ENCODE peak calls at places on chromosomes 7 and 10, in six cellular contexts. A is IMR-90; L is psoas muscle; Q is CD8-positive, alpha-beta T cell; C is colonic mucosa; H is thyroid gland. Y is an unnamed sample. For H3K27me3, the result is how much of the 10 kb centered on the place peaks cover.

GRCh38 chr7:32536016-32536415 is 40.7 kb downstream of the AVL9 start:
- DNase-seq in A (no peak), L (no peak), Q (no peak), C (no peak), H (no peak), Y (no peak)

GRCh38 chr7:21898265-21898930 is 47.3 kb downstream of the CDCA7L start:
- DNase-seq in A (no peak), L (no peak), Q (peak), C (no peak), H (no peak), Y (no peak)

GRCh38 chr7:117092801-117093200 is 139.5 kb downstream of the ST7 start:
- DNase-seq in A (peak), L (no peak), Q (no peak), C (no peak), H (no peak), Y (no peak)

GRCh38 chr7:139602143-139602722 is 78.7 kb downstream of the CLEC2L start:
- DNase-seq in A (peak), L (no peak), Q (no peak), C (no peak), H (no peak), Y (no peak)

GRCh38 chr7:144908943-144909556 is 73.2 kb upstream of the TPK1 start:
- DNase-seq in A (no peak), L (no peak), Q (no peak), C (no peak), H (peak), Y (no peak)

GRCh38 chr7:143049380-143049779 is 2.8 kb upstream of the OR6V1 start:
- DNase-seq in A (no peak), L (no peak), Q (no peak), C (no peak), H (no peak), Y (no peak)

GRCh38 chr10:48506147-48506917 is 98.5 kb downstream of the ARHGAP22 start:
- DNase-seq in A (peak), L (no peak), Q (no peak), C (peak), H (peak), Y (no peak)

GRCh38 chr7:42253316-42253715 is 16.3 kb upstream of the GLI3 start:
- DNase-seq in A (peak), L (no peak), Q (no peak), C (no peak), H (no peak), Y (no peak)

GRCh38 chr7:116258734-116259133 is 48.4 kb downstream of the TES start:
- DNase-seq in A (peak), L (no peak), Q (no peak), C (peak), H (no peak), Y (no peak)

GRCh38 chr7:81810448-81811155 is 40.8 kb upstream of the HGF start:
- DNase-seq in A (no peak), L (no peak), Q (no peak), C (no peak), H (no peak), Y (no peak)

GRCh38 chr10:116278832-116279231 is 5.8 kb upstream of the GFRA1 start:
- DNase-seq in A (peak), L (no peak), Q (no peak), C (no peak), H (no peak), Y (no peak)

GRCh38 chr7:93115796-93116195 is 2.0 kb downstream of the SAMD9 start:
- DNase-seq in A (peak), L (no peak), Q (no peak), C (no peak), H (no peak), Y (no peak)

GRCh38 chr7:36216063-36216684 is 63.1 kb downstream of the EEPD1 start:
- DNase-seq in A (peak), L (peak), Q (no peak), C (no peak), H (peak), Y (no peak)

GRCh38 chr7:157703534-157704195 is 366.9 kb downstream of the DNAJB6 start:
- DNase-seq in A (no peak), L (no peak), Q (no peak), C (no peak), H (no peak), Y (no peak)

GRCh38 chr7:29754874-29755490 is 51.3 kb upstream of the WIPF3 start:
- DNase-seq in A (no peak), L (no peak), Q (no peak), C (no peak), H (no peak), Y (no peak)

GRCh38 chr10:116324951-116325635 is 845 bp downstream of the CCDC172 start:
- DNase-seq in A (no peak), L (no peak), Q (no peak), C (no peak), H (no peak), Y (no peak)

GRCh38 chr10:21060626-21061025 is 163.5 kb upstream of the NEBL start:
- DNase-seq in A (no peak), L (no peak), Q (no peak), C (no peak), H (no peak), Y (no peak)

GRCh38 chr7:67618569-67619543 is 622.2 kb downstream of the TYW1 start:
- DNase-seq in A (no peak), L (no peak), Q (no peak), C (no peak), H (no peak), Y (no peak)

GRCh38 chr7:95859434-95859833 is 87.1 kb downstream of the DYNC1I1 start:
- DNase-seq in A (peak), L (no peak), Q (no peak), C (no peak), H (no peak), Y (no peak)

GRCh38 chr10:22420787-22421517 is 75.7 kb downstream of the SPAG6 start:
- DNase-seq in A (peak), L (no peak), Q (no peak), C (no peak), H (no peak), Y (no peak)

GRCh38 chr7:518630-519428 is 817 bp downstream of the PDGFA start:
- DNase-seq in A (peak), L (peak), Q (no peak), C (peak), H (peak), Y (peak)

GRCh38 chr10:129860396-129860795 is 103.7 kb downstream of the EBF3 start:
- DNase-seq in A (no peak), L (no peak), Q (no peak), C (no peak), H (no peak), Y (no peak)

GRCh38 chr10:77159538-77160110 is 478.0 kb downstream of the KCNMA1 start:
- DNase-seq in A (peak), L (no peak), Q (no peak), C (no peak), H (no peak), Y (no peak)

GRCh38 chr10:26380815-26381214 is 57.3 kb upstream of the APBB1IP start:
- DNase-seq in A (no peak), L (no peak), Q (no peak), C (no peak), H (no peak), Y (no peak)

GRCh38 chr7:125033506-125033905 is 103.9 kb upstream of the POT1 start:
- DNase-seq in A (no peak), L (no peak), Q (no peak), C (no peak), H (no peak), Y (no peak)

GRCh38 chr10:24463683-24464426 is 254.9 kb downstream of the KIAA1217 start:
- DNase-seq in A (peak), L (no peak), Q (no peak), C (peak), H (peak), Y (no peak)

GRCh38 chr10:133235891-133236321 is 1.7 kb upstream of the VENTX start:
- DNase-seq in A (no peak), L (no peak), Q (no peak), C (no peak), H (no peak), Y (no peak)

GRCh38 chr10:29482591-29483421 is 152.0 kb downstream of the SVIL start:
- DNase-seq in A (peak), L (peak), Q (no peak), C (no peak), H (peak), Y (no peak)

GRCh38 chr10:128687408-128687807 is 561.2 kb upstream of the MKI67 start:
- DNase-seq in A (no peak), L (no peak), Q (no peak), C (no peak), H (no peak), Y (no peak)

DNA sequence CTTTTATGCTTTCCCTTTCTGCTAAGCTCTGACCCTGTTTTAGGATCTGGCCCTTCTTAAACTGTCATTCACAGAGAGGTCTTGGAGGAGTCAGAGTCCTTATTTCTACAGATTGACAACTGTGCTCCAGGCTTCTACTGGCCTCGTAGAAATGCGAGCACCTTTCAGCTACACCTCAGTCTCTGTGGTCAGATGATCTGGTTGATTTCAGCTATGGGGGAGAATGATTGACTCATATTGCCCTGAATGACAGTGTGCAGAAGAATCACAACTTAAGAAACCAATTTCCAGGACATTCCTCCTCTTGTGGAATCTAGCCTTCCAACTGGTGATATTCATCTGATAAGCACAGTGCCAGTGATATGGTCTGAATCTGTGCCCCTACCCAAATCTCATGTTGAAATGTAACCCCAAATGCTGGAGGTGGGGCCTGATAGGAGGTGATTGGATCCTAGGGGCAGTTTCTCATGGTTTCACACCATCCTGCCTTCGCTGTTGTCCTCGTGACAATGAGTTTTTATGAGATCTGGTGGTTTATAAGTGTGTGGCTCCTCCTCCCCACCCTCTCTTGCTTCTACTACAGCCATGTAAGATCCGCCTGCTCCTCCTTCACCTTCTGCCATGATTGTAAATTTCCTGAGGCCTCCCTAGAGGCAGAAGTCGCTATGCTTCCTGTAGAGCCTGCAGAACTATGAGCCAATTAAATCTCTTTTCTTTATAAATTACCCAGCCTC is 14.0 kb upstream of the CYP3A7 start:
- DNase-seq in A (no peak), L (no peak), Q (no peak), C (no peak), H (no peak), Y (no peak)
- H3K27me3 ChIP-seq in A (under half), L (under half), Q (under half), C (under half), H (under half), Y (under half)

GRCh38 chr10:14583252-14583651 is 191.4 kb downstream of the FAM107B start:
- DNase-seq in A (no peak), L (no peak), Q (peak), C (no peak), H (no peak), Y (no peak)
- H3K27ac ChIP-seq in A (no peak), L (no peak), Q (peak), C (no peak), H (no peak), Y (no peak)

GRCh38 chr10:17289763-17290162 is 61.7 kb downstream of the VIM start:
- DNase-seq in A (no peak), L (no peak), Q (no peak), C (no peak), H (no peak), Y (no peak)
- H3K27me3 ChIP-seq in A (under half), L (under half), Q (under half), C (under half), H (under half), Y (under half)

GRCh38 chr7:107836237-107837144 is 33.5 kb upstream of the SLC26A3 start:
- DNase-seq in A (no peak), L (no peak), Q (no peak), C (no peak), H (no peak), Y (no peak)

GRCh38 chr7:107838024-107838423 is 35.0 kb upstream of the SLC26A3 start:
- DNase-seq in A (no peak), L (no peak), Q (no peak), C (no peak), H (no peak), Y (no peak)

GRCh38 chr7:107833619-107834230 is 30.7 kb upstream of the SLC26A3 start:
- DNase-seq in A (no peak), L (no peak), Q (no peak), C (no peak), H (no peak), Y (no peak)

GRCh38 chr7:107837145-107837512 is 34.1 kb upstream of the SLC26A3 start:
- DNase-seq in A (no peak), L (no peak), Q (no peak), C (no peak), H (no peak), Y (no peak)

GRCh38 chr7:107834401-107834800 is 31.4 kb upstream of the SLC26A3 start:
- DNase-seq in A (no peak), L (no peak), Q (no peak), C (no peak), H (no peak), Y (no peak)
- H3K27ac ChIP-seq in A (no peak), L (no peak), Q (no peak), C (no peak), H (no peak), Y (no peak)

GRCh38 chr10:97106207-97106606 is 79.6 kb downstream of the SLIT1 start:
- DNase-seq in A (no peak), L (no peak), Q (no peak), C (no peak), H (no peak), Y (no peak)

GRCh38 chr10:97103682-97104081 is 82.1 kb downstream of the SLIT1 start:
- DNase-seq in A (no peak), L (no peak), Q (no peak), C (no peak), H (no peak), Y (no peak)

GRCh38 chr10:97109562-97109961 is 76.2 kb downstream of the SLIT1 start:
- DNase-seq in A (no peak), L (no peak), Q (no peak), C (no peak), H (no peak), Y (no peak)
- H3K27me3 ChIP-seq in A (half or more), L (under half), Q (under half), C (under half), H (under half), Y (under half)

Y was measured in dorsolateral prefrontal cortex.